ENCODE peak calls at places on chromosome 11, in nine cellular contexts. Q is mucosa of gallbladder, H is AG09309, I is BE2C, Y is endothelial cell, W is transverse colon, M is progenitor cell of endocrine pancreas, F is pons, S is thoracic aorta. E is an unnamed sample.

GRCh38 chr11:35582033-35582432 is 36.2 kb upstream of the FJX1 start:
- DNase-seq in H (no peak), I (no peak), F (no peak), Y (no peak), Q (no peak), W (no peak), M (no peak), S (no peak), E (no peak)

GRCh38 chr11:18144243-18144642 is 11.9 kb downstream of the MRGPRX3 start:
- DNase-seq in Q (no peak), Y (no peak), H (no peak), F (no peak), W (no peak), I (no peak), M (no peak), S (no peak), E (no peak)

GRCh38 chr11:121067453-121067852 is 33.6 kb upstream of the TECTA start:
- DNase-seq in I (no peak), Y (no peak), S (no peak), F (peak; percentile 60), M (no peak), W (no peak), Q (no peak), H (no peak), E (no peak)

GRCh38 chr11:94735907-94736306 is 32.2 kb upstream of the AMOTL1 start:
- DNase-seq in Q (no peak), M (no peak), W (no peak), S (no peak), I (no peak), F (no peak), H (no peak), Y (peak; percentile 22), E (no peak)

GRCh38 chr11:64877390-64878222 is 815 bp downstream of the EHD1 start:
- DNase-seq in Y (no peak), F (no peak), I (no peak), S (no peak), H (no peak), Q (no peak), M (no peak), W (peak; percentile 40), E (no peak)

GRCh38 chr11:59918494-59918893 is 19.7 kb upstream of the OOSP1 start:
- DNase-seq in I (no peak), M (no peak), Y (no peak), H (no peak), S (no peak), Q (no peak), W (no peak), F (no peak), E (no peak)

GRCh38 chr11:32325187-32325586 is 110.2 kb downstream of the WT1 start:
- DNase-seq in H (no peak), I (no peak), Y (no peak), Q (no peak), S (no peak), M (no peak), F (no peak), W (no peak), E (no peak)

GRCh38 chr11:62400760-62401159 is 18.1 kb upstream of the SCGB1A1 start:
- DNase-seq in W (peak; percentile 73), I (peak; percentile 79), Q (peak; percentile 83), M (no peak), H (peak; percentile 46), Y (no peak), F (peak; percentile 69), S (peak; percentile 51), E (no peak)

E was measured in effector memory CD4-positive, alpha-beta T cell.